ENCODE peak calls at places on chromosomes 16 and 17, in eight cellular contexts. X is AG09319, E is lower leg skin, K is WTC11, D is mammary epithelial cell, N is foreskin fibroblast, M is uterus, L is Peyer's patch. V is an unnamed sample.

GRCh38 chr16:57572978-57573733 is 30.7 kb downstream of the ADGRG5 start:
- DNase-seq in X (no peak), E (no peak), K (no peak), D (no peak), N (no peak), M (no peak), L (peak; percentile 13), V (peak; percentile 8)

GRCh38 chr17:82256242-82256894 is 17.1 kb downstream of the CSNK1D start:
- DNase-seq in X (no peak), E (no peak), K (no peak), D (no peak), N (no peak), M (no peak), L (no peak), V (no peak)

GRCh38 chr17:29283496-29283895 is 10.5 kb downstream of the NUFIP2 start:
- DNase-seq in X (no peak), E (no peak), K (no peak), D (no peak), N (peak; percentile 41), M (no peak), L (no peak), V (no peak)

GRCh38 chr17:32546031-32546444 is 59.2 kb downstream of the CDK5R1 start:
- DNase-seq in X (no peak), E (peak; percentile 37), K (peak; percentile 25), D (no peak), N (no peak), M (no peak), L (no peak), V (no peak)

GRCh38 chr16:80309178-80309577 is 231.6 kb upstream of the DYNLRB2 start:
- DNase-seq in X (no peak), E (no peak), K (no peak), D (no peak), N (no peak), M (peak; percentile 59), L (no peak), V (no peak)

GRCh38 chr17:44787271-44787940 is 28.6 kb downstream of the ADAM11 start:
- DNase-seq in X (no peak), E (no peak), K (no peak), D (no peak), N (no peak), M (no peak), L (no peak), V (no peak)

GRCh38 chr16:22300427-22301071 is 3.3 kb downstream of the POLR3E start:
- DNase-seq in X (no peak), E (no peak), K (peak; percentile 57), D (peak; percentile 39), N (peak; percentile 85), M (no peak), L (peak; percentile 29), V (no peak)

GRCh38 chr16:57865746-57866528 is 63.6 kb upstream of the KIFC3 start:
- DNase-seq in X (no peak), E (no peak), K (no peak), D (peak; percentile 76), N (no peak), M (no peak), L (no peak), V (no peak)

GRCh38 chr17:44321246-44322120 is 3.1 kb downstream of the SLC25A39 start:
- DNase-seq in X (no peak), E (no peak), K (no peak), D (no peak), N (no peak), M (no peak), L (no peak), V (no peak)

GRCh38 chr17:80927791-80928216 is 63.8 kb upstream of the CHMP6 start:
- DNase-seq in X (no peak), E (no peak), K (no peak), D (no peak), N (no peak), M (no peak), L (no peak), V (no peak)

GRCh38 chr17:21129023-21129681 is 2.4 kb downstream of the DHRS7B start:
- DNase-seq in X (no peak), E (no peak), K (no peak), D (no peak), N (peak; percentile 81), M (peak; percentile 32), L (no peak), V (no peak)

GRCh38 chr17:78899361-78900260 is 3.4 kb downstream of the CEP295NL start:
- DNase-seq in X (no peak), E (no peak), K (peak; percentile 61), D (no peak), N (peak; percentile 34), M (no peak), L (no peak), V (no peak)

GRCh38 chr17:80938556-80938955 is 53.1 kb upstream of the CHMP6 start:
- DNase-seq in X (no peak), E (no peak), K (no peak), D (no peak), N (no peak), M (peak; percentile 15), L (no peak), V (no peak)

GRCh38 chr17:17666111-17666714 is 15.0 kb upstream of the RAI1 start:
- DNase-seq in X (no peak), E (no peak), K (no peak), D (peak; percentile 82), N (peak; percentile 88), M (no peak), L (no peak), V (no peak)
- TF ChIP-seq CTCF in X (no peak), E (no peak), K (no peak), D (no peak), N (no peak), M (no peak), L (peak; percentile 3), V (no peak)

GRCh38 chr17:1643999-1644492 is 1.5 kb downstream of the SCARF1 start:
- DNase-seq in X (no peak), E (no peak), K (no peak), D (no peak), N (peak; percentile 23), M (no peak), L (no peak), V (no peak)

GRCh38 chr17:1643293-1643998 is 2.1 kb downstream of the SCARF1 start:
- DNase-seq in X (no peak), E (no peak), K (peak; percentile 91), D (peak; percentile 61), N (peak; percentile 50), M (no peak), L (peak; percentile 80), V (no peak)

GRCh38 chr17:1646199-1646875 is 805 bp upstream of the SCARF1 start:
- DNase-seq in X (no peak), E (no peak), K (no peak), D (no peak), N (no peak), M (no peak), L (no peak), V (no peak)

GRCh38 chr17:1644493-1645206 is 882 bp downstream of the SCARF1 start:
- DNase-seq in X (no peak), E (no peak), K (no peak), D (peak; percentile 82), N (peak; percentile 34), M (no peak), L (peak; percentile 61), V (no peak)

GRCh38 chr17:1645207-1646171 is at the start of gene SCARF1:
- DNase-seq in X (no peak), E (no peak), K (peak; percentile 24), D (no peak), N (no peak), M (peak; percentile 56), L (no peak), V (no peak)
- TF ChIP-seq CTCF in X (no peak), E (no peak), K (no peak), D (no peak), N (no peak), M (no peak), L (no peak), V (no peak)

GRCh38 chr17:75414488-75414887 is 9.0 kb upstream of the GRB2 start:
- DNase-seq in X (no peak), E (peak; percentile 9), K (no peak), D (no peak), N (no peak), M (no peak), L (no peak), V (no peak)
- TF ChIP-seq CTCF in X (no peak), E (no peak), K (no peak), D (no peak), N (no peak), M (no peak), L (no peak), V (no peak)

GRCh38 chr17:40021471-40021961 is 6.3 kb downstream of the CSF3 start:
- DNase-seq in X (peak; percentile 44), E (no peak), K (no peak), D (peak; percentile 97), N (peak; percentile 99), M (peak; percentile 59), L (no peak), V (no peak)
- TF ChIP-seq CTCF in X (no peak), E (no peak), K (no peak), D (peak; percentile 6), N (no peak), M (no peak), L (no peak), V (no peak)